ENCODE peak calls at places on chromosomes 6 and 20, in nine cellular contexts. S is esophagus squamous epithelium, K is lower lobe of right lung, A is stomach, J is OCI-LY7, U is HepG2, G is heart right ventricle, W is endothelial cell of umbilical vein, I is left lung. R is an unnamed sample.
A peak's percentile ranks its signal among the peaks of the same experiment; 100 is the strongest.

GRCh38 chr6:151310852-151311767 is 71.3 kb downstream of the AKAP12 start:
- DNase-seq in K (no peak), S (no peak), A (no peak), G (no peak), U (peak; percentile 58), I (no peak), J (no peak), W (no peak), R (no peak)

GRCh38 chr6:49607391-49607982 is 29.2 kb downstream of the RHAG start:
- DNase-seq in K (no peak), J (no peak), S (no peak), I (no peak), W (no peak), G (no peak), A (no peak), U (no peak), R (no peak)

GRCh38 chr6:115668781-115669180 is 391.9 kb downstream of the FRK start:
- DNase-seq in S (no peak), G (no peak), I (no peak), J (no peak), A (no peak), W (no peak), K (no peak), U (no peak), R (no peak)

GRCh38 chr20:49388790-49389189 is 93.7 kb downstream of the KCNB1 start:
- DNase-seq in U (no peak), W (no peak), S (no peak), I (no peak), A (no peak), J (no peak), K (no peak), G (no peak), R (no peak)

GRCh38 chr6:143596857-143597256 is 80.9 kb upstream of the PHACTR2 start:
- DNase-seq in S (no peak), G (peak; percentile 12), W (no peak), K (no peak), J (no peak), A (no peak), I (no peak), U (no peak), R (no peak)

GRCh38 chr6:55969501-55969900 is 94.1 kb upstream of the BMP5 start:
- DNase-seq in U (no peak), K (no peak), G (no peak), W (no peak), S (no peak), A (no peak), J (no peak), I (no peak), R (no peak)

GRCh38 chr20:16350465-16350864 is 222.8 kb downstream of the KIF16B start:
- DNase-seq in J (no peak), K (no peak), U (no peak), I (no peak), G (no peak), S (no peak), W (no peak), A (no peak), R (no peak)

GRCh38 chr20:19993937-19994667 is 23.1 kb upstream of the NAA20 start:
- DNase-seq in U (no peak), K (no peak), S (no peak), A (no peak), G (peak; percentile 60), W (peak; percentile 62), I (no peak), J (no peak), R (no peak)

GRCh38 chr6:122381494-122382083 is 17.9 kb upstream of the HSF2 start:
- DNase-seq in A (peak; percentile 62), K (no peak), W (peak; percentile 69), G (peak; percentile 50), I (no peak), J (peak; percentile 67), U (peak; percentile 69), S (no peak), R (no peak)

GRCh38 chr6:166500246-166500645 is 86.2 kb downstream of the RAMACL start:
- DNase-seq in A (no peak), I (no peak), G (no peak), U (no peak), W (no peak), K (no peak), S (no peak), J (no peak), R (peak; percentile 65)

GRCh38 chr6:156776470-156776840 is 723 bp upstream of the ARID1B start:
- DNase-seq in I (no peak), S (no peak), G (no peak), W (no peak), K (no peak), A (no peak), J (peak; percentile 73), U (peak; percentile 59), R (no peak)

GRCh38 chr6:33050013-33050800 is 23.2 kb downstream of the HLA-DPA1 start:
- DNase-seq in A (no peak), J (no peak), K (no peak), G (no peak), I (no peak), U (no peak), W (no peak), S (no peak), R (no peak)

GRCh38 chr6:105108631-105109262 is 71.1 kb downstream of the POPDC3 start:
- DNase-seq in W (no peak), A (no peak), G (no peak), J (no peak), U (no peak), K (no peak), S (no peak), I (no peak), R (no peak)

GRCh38 chr6:149044394-149044965 is 273.0 kb upstream of the TAB2 start:
- DNase-seq in U (no peak), K (no peak), W (no peak), S (no peak), J (no peak), I (no peak), A (no peak), G (no peak), R (no peak)

GRCh38 chr6:163298079-163298807 is 116.3 kb upstream of the QKI start:
- DNase-seq in K (no peak), U (no peak), J (no peak), I (no peak), A (no peak), S (no peak), G (no peak), W (no peak), R (no peak)

GRCh38 chr20:7159903-7160302 is 392.4 kb downstream of the BMP2 start:
- DNase-seq in G (no peak), U (no peak), I (no peak), K (no peak), J (no peak), W (peak; percentile 62), A (no peak), S (no peak), R (no peak)

GRCh38 chr6:54112171-54112650 is 968 bp downstream of the MLIP start:
- DNase-seq in G (no peak), U (no peak), K (no peak), A (no peak), J (no peak), S (no peak), W (peak; percentile 91), I (no peak), R (no peak)

GRCh38 chr20:10492065-10492464 is 57.0 kb downstream of the SLX4IP start:
- DNase-seq in W (no peak), K (no peak), G (no peak), A (no peak), J (no peak), I (no peak), S (no peak), U (no peak), R (no peak)

GRCh38 chr6:5023923-5024322 is 20.1 kb upstream of the RPP40 start:
- DNase-seq in K (no peak), U (no peak), G (no peak), W (no peak), J (no peak), A (no peak), I (no peak), S (no peak), R (no peak)

GRCh38 chr20:53899351-53900167 is 170.8 kb downstream of the BCAS1 start:
- DNase-seq in U (no peak), G (no peak), J (peak; percentile 93), S (no peak), K (no peak), W (peak; percentile 47), A (peak; percentile 46), I (no peak), R (no peak)

GRCh38 chr6:125792172-125792571 is 1.4 kb downstream of the NCOA7 start:
- DNase-seq in U (no peak), A (no peak), G (no peak), K (no peak), S (no peak), W (no peak), I (no peak), J (no peak), R (no peak)
- H3K27ac ChIP-seq in U (no peak overlapping the region), A (no peak overlapping the region), G (no peak overlapping the region), K (no peak overlapping the region), S (peak overlapping the region; percentile 97), W (peak overlapping the region; percentile 81), I (peak overlapping the region; percentile 1), J (peak overlapping the region; percentile 84), R (peak overlapping the region; percentile 100)

GRCh38 chr20:17938889-17939619 is 29.5 kb downstream of the SNX5 start:
- DNase-seq in U (peak; percentile 76), A (peak; percentile 77), I (no peak), J (peak; percentile 75), K (peak; percentile 72), S (no peak), W (peak; percentile 70), G (peak; percentile 57), R (peak; percentile 59)
- H3K4me3 ChIP-seq in U (peak overlapping the region; percentile 62), A (no peak overlapping the region), I (no peak overlapping the region), J (no peak overlapping the region), K (no peak overlapping the region), S (no peak overlapping the region), W (no peak overlapping the region), G (no peak overlapping the region), R (no peak overlapping the region)

DNA sequence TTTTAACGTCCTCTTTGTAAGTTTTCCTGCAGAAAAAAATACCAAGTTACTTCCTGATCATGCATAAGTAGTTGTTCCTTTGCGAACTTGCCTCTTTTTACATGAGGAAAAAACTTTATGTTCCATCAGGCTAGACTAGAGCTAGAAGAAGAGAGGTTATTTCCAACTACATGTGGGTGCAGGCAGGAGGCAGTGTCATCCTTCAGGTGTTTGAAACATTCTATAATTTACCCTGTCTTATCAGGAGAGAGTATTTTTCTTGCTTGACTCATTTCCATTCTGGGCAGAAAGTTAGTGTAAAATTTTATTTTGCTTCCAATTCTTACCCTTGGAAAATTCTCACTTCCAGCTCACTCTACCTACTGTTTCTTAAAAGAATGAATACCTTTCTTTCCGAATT is 28.5 kb upstream of the EPHA7 start:
- DNase-seq in J (no peak), I (no peak), W (no peak), S (no peak), A (no peak), U (no peak), K (no peak), G (no peak), R (no peak)
- TF ChIP-seq CTCF in J (no peak), I (no peak), W (no peak), S (no peak), A (no peak), U (no peak), K (no peak), G (no peak), R (no peak)

DNA sequence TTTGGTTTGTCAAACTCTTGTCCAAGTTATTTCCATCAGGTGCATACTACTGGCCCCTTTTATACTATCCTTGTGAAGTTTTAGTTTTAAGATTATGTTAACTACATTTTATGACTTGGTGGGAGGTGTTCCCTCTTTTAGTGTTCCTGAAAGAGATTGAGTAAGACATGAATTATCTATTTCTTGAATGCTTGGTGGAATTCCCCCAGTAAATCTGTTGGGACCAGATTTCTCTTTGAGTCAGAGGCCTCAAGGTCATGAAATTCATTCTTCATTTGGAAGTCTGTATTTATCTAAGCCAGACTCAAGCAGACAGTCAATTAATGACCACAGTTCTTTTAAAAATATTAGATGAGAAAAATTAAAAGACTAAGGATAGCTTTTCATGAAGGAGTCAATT is 81.3 kb downstream of the MOXD1 start:
- DNase-seq in J (no peak), U (no peak), S (no peak), I (no peak), A (no peak), G (no peak), W (peak; percentile 7), K (no peak), R (no peak)
- H3K27ac ChIP-seq in J (no peak overlapping the region), U (no peak overlapping the region), S (no peak overlapping the region), I (no peak overlapping the region), A (no peak overlapping the region), G (no peak overlapping the region), W (no peak overlapping the region), K (no peak overlapping the region), R (no peak overlapping the region)